ENCODE peak calls at places on chromosomes 3 and 15, in four cellular contexts. One of them, this sample, is unnamed.
A peak's percentile ranks its signal among the peaks of the same experiment; 100 is the strongest.

GRCh38 chr3:170689218-170689874 is 103.5 kb upstream of the SLC7A14 start:
- DNase-seq in mesendoderm: peak; percentile 98
- DNase-seq in H1: peak; percentile 65
- DNase-seq in H9: peak; percentile 81
- DNase-seq in this sample: peak; percentile 88

GRCh38 chr3:150129181-150129580 is 158.5 kb upstream of the PFN2 start:
- DNase-seq in H1: no peak
- DNase-seq in mesendoderm: no peak
- DNase-seq in H9: no peak
- DNase-seq in this sample: peak; percentile 28

GRCh38 chr3:64214002-64214696 is 11.1 kb downstream of the PRICKLE2 start:
- DNase-seq in H9: no peak
- DNase-seq in H1: no peak
- DNase-seq in mesendoderm: no peak
- DNase-seq in this sample: peak; percentile 82

GRCh38 chr15:90881978-90882721 is 2.2 kb upstream of the FES start:
- DNase-seq in mesendoderm: no peak
- DNase-seq in H9: no peak
- DNase-seq in H1: no peak
- DNase-seq in this sample: no peak

GRCh38 chr15:63277893-63278505 is 594 bp downstream of the APH1B start:
- DNase-seq in H9: peak; percentile 46
- DNase-seq in mesendoderm: peak; percentile 41
- DNase-seq in H1: no peak
- DNase-seq in this sample: no peak

GRCh38 chr3:68007621-68008226 is 353.3 kb upstream of the SUCLG2 start:
- DNase-seq in H9: peak; percentile 69
- DNase-seq in mesendoderm: peak; percentile 55
- DNase-seq in H1: peak; percentile 21
- DNase-seq in this sample: no peak

GRCh38 chr3:195847061-195847950 is 35.6 kb upstream of the MUC4 start:
- DNase-seq in H9: no peak
- DNase-seq in H1: no peak
- DNase-seq in mesendoderm: no peak
- DNase-seq in this sample: peak; percentile 26

GRCh38 chr3:66561374-66561773 is 60.6 kb upstream of the LRIG1 start:
- DNase-seq in H1: no peak
- DNase-seq in H9: no peak
- DNase-seq in mesendoderm: no peak
- DNase-seq in this sample: peak; percentile 41

GRCh38 chr3:141454906-141455602 is 31.8 kb upstream of the RASA2 start:
- DNase-seq in mesendoderm: peak; percentile 94
- DNase-seq in H1: no peak
- DNase-seq in H9: peak; percentile 48
- DNase-seq in this sample: peak; percentile 88

GRCh38 chr3:107910713-107911259 is 180.0 kb downstream of the CD47 start:
- DNase-seq in H9: no peak
- DNase-seq in mesendoderm: no peak
- DNase-seq in H1: no peak
- DNase-seq in this sample: no peak

GRCh38 chr3:193545304-193545703 is 9.4 kb downstream of the ATP13A4 start:
- DNase-seq in H9: no peak
- DNase-seq in mesendoderm: no peak
- DNase-seq in H1: no peak
- DNase-seq in this sample: no peak

DNA sequence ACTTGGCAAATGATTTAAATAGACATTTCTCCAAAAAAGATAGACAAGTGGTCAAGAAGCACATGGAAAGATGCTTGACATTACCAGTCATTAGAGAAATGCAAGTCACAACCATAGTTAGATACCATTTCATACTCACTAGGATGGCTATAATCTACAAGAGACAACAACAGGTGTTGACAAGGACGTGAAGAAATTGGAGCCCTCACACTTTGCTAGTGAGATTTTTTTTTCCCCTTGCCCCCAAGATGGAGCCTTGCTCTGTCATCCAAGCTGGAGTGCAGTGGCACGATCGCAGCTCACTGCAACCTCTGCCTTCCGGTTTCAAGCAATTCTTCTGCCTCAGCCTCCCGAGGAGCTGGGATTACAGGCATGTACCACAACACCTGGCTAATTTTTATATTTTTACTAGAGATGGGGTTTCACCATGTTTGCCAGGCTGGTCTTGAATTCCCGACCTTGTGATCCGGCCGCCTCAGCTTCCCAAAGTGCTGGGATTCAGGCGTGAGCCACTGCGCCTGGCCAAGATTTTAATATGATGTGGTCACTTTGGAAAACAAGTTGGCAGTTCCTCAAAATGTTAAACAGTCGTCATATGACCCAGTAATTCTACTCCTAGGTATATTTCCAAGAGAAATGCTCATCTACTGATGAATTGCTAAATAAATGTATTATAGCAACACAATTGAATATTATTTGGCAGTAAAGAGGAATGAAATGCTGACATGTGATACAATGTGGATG is 103.3 kb downstream of the ATG7 start:
- DNase-seq in H9: no peak
- DNase-seq in mesendoderm: no peak
- DNase-seq in H1: no peak
- DNase-seq in this sample: no peak
- H3K56ac ChIP-seq in H9: no peak overlapping the region
- H3K56ac ChIP-seq in mesendoderm: no peak overlapping the region
- H3K56ac ChIP-seq in H1: no peak overlapping the region
- H3K56ac ChIP-seq in this sample: no peak overlapping the region

GRCh38 chr3:73098873-73099272 is 37.4 kb downstream of the EBLN2 start:
- DNase-seq in H9: no peak
- DNase-seq in mesendoderm: no peak
- DNase-seq in H1: no peak
- DNase-seq in this sample: no peak

GRCh38 chr3:73096169-73096568 is 34.7 kb downstream of the EBLN2 start:
- DNase-seq in mesendoderm: no peak
- DNase-seq in H9: no peak
- DNase-seq in H1: no peak
- DNase-seq in this sample: no peak

GRCh38 chr3:73098026-73098425 is 36.6 kb downstream of the EBLN2 start:
- DNase-seq in H1: no peak
- DNase-seq in H9: no peak
- DNase-seq in mesendoderm: no peak
- DNase-seq in this sample: no peak

GRCh38 chr3:73094127-73094526 is 32.7 kb downstream of the EBLN2 start:
- DNase-seq in mesendoderm: peak; percentile 53
- DNase-seq in H1: no peak
- DNase-seq in H9: peak; percentile 43
- DNase-seq in this sample: no peak

DNA sequence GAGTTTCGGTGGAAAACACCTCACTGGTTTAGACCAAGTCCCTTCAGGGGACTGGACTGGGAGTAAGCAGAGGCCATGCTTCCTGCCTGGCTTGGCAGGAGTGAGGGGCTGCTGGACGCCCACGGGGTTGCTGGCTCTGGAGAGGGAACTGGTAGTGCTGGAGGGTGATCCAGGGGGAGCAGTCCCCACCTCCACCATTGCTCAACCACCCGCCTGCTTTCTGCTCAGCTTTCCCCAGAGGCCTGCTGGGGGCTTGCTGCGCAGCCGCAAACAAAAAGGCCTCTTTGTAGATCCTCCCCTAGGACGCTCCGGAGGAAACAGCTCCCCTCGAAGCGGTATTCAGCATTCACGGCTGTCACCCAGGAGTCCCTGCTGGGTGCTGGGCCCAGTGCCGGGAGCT is 33.5 kb downstream of the EBLN2 start:
- DNase-seq in H1: no peak
- DNase-seq in mesendoderm: peak; percentile 69
- DNase-seq in H9: peak; percentile 78
- DNase-seq in this sample: no peak
- H3K56ac ChIP-seq in H1: no peak overlapping the region
- H3K56ac ChIP-seq in mesendoderm: peak overlapping the region; percentile 67
- H3K56ac ChIP-seq in H9: no peak overlapping the region
- H3K56ac ChIP-seq in this sample: no peak overlapping the region

GRCh38 chr3:131899021-131899420 is 135.8 kb downstream of the CPNE4 start:
- DNase-seq in H9: no peak
- DNase-seq in H1: no peak
- DNase-seq in mesendoderm: no peak
- DNase-seq in this sample: no peak

GRCh38 chr3:131900891-131901290 is 133.9 kb downstream of the CPNE4 start:
- DNase-seq in H9: no peak
- DNase-seq in mesendoderm: no peak
- DNase-seq in H1: no peak
- DNase-seq in this sample: no peak

GRCh38 chr3:131898346-131898745 is 136.5 kb downstream of the CPNE4 start:
- DNase-seq in H9: no peak
- DNase-seq in mesendoderm: no peak
- DNase-seq in H1: no peak
- DNase-seq in this sample: no peak

GRCh38 chr3:131903988-131904415 is 130.8 kb downstream of the CPNE4 start:
- DNase-seq in H1: no peak
- DNase-seq in mesendoderm: peak; percentile 67
- DNase-seq in H9: no peak
- DNase-seq in this sample: peak; percentile 88

DNA sequence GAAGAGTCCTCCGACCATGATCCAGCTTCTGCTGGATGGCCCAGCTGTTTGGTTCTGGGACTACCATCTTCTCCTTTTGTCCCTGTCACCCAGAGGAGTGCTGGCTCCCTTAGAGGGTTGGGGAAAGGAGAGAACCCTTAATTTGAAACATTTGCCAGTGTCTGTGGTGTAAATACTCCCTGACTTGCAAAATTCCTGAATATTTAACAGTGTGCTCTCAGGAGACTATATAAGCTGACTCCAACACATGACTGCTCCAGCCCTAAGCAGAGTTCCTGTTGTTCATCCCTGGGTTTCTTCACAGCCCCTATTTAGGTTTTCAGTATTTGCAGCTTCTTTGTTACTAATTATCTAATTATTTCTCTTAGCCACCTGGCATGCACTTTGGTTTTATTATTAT is 133.1 kb downstream of the CPNE4 start:
- DNase-seq in H1: no peak
- DNase-seq in mesendoderm: peak; percentile 50
- DNase-seq in H9: no peak
- DNase-seq in this sample: no peak
- H3K56ac ChIP-seq in H1: no peak overlapping the region
- H3K56ac ChIP-seq in mesendoderm: no peak overlapping the region
- H3K56ac ChIP-seq in H9: no peak overlapping the region
- H3K56ac ChIP-seq in this sample: no peak overlapping the region

GRCh38 chr3:184133840-184134745 is 1.1 kb upstream of the EIF2B5 start:
- DNase-seq in mesendoderm: peak; percentile 90
- DNase-seq in H9: peak; percentile 84
- DNase-seq in H1: no peak
- DNase-seq in this sample: peak; percentile 78

GRCh38 chr3:184134746-184135148 is 411 bp upstream of the EIF2B5 start:
- DNase-seq in H1: no peak
- DNase-seq in H9: no peak
- DNase-seq in mesendoderm: no peak
- DNase-seq in this sample: no peak

GRCh38 chr3:184135149-184135910 is at the start of gene EIF2B5:
- DNase-seq in H1: peak; percentile 66
- DNase-seq in H9: peak; percentile 91
- DNase-seq in mesendoderm: peak; percentile 98
- DNase-seq in this sample: peak; percentile 91

GRCh38 chr3:184135911-184136260 is 728 bp downstream of the EIF2B5 start:
- DNase-seq in H9: no peak
- DNase-seq in mesendoderm: no peak
- DNase-seq in H1: no peak
- DNase-seq in this sample: no peak

GRCh38 chr3:184132947-184133346 is 2.2 kb upstream of the EIF2B5 start:
- DNase-seq in H9: no peak
- DNase-seq in mesendoderm: no peak
- DNase-seq in H1: no peak
- DNase-seq in this sample: no peak
- H3K56ac ChIP-seq in H9: no peak overlapping the region
- H3K56ac ChIP-seq in mesendoderm: no peak overlapping the region
- H3K56ac ChIP-seq in H1: no peak overlapping the region
- H3K56ac ChIP-seq in this sample: no peak overlapping the region

DNA sequence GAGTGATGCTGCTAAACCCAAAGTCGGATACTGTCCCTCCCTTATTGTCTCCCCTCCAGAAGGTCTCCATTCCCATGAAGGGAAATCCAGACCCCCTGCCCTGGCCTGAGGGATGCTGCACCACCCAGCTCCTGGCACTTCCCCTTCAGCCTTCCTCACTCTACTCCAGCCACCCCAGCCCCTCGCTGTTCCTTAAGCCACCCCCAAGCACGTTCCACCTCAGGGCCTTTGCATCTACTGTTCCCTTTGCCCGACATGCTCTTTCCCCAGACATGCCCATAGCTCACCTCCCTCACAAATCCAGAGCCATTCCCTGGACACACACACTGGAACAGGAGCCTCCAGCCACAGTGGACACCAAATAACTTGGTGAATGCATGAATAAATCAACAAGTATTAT is 8.1 kb downstream of the WNT7A start:
- DNase-seq in mesendoderm: no peak
- DNase-seq in H9: no peak
- DNase-seq in H1: no peak
- DNase-seq in this sample: no peak
- H3K56ac ChIP-seq in mesendoderm: no peak overlapping the region
- H3K56ac ChIP-seq in H9: no peak overlapping the region
- H3K56ac ChIP-seq in H1: no peak overlapping the region
- H3K56ac ChIP-seq in this sample: no peak overlapping the region

GRCh38 chr3:74469151-74469550 is 145.3 kb downstream of the CNTN3 start:
- DNase-seq in H9: no peak
- DNase-seq in mesendoderm: no peak
- DNase-seq in H1: no peak
- DNase-seq in this sample: peak; percentile 68
- H3K56ac ChIP-seq in H9: no peak overlapping the region
- H3K56ac ChIP-seq in mesendoderm: no peak overlapping the region
- H3K56ac ChIP-seq in H1: no peak overlapping the region
- H3K56ac ChIP-seq in this sample: no peak overlapping the region

GRCh38 chr3:12070098-12070497 is 65.9 kb downstream of the SYN2 start:
- DNase-seq in mesendoderm: no peak
- DNase-seq in H1: no peak
- DNase-seq in H9: no peak
- DNase-seq in this sample: no peak
- H3K56ac ChIP-seq in mesendoderm: no peak overlapping the region
- H3K56ac ChIP-seq in H1: no peak overlapping the region
- H3K56ac ChIP-seq in H9: no peak overlapping the region
- H3K56ac ChIP-seq in this sample: no peak overlapping the region

DNA sequence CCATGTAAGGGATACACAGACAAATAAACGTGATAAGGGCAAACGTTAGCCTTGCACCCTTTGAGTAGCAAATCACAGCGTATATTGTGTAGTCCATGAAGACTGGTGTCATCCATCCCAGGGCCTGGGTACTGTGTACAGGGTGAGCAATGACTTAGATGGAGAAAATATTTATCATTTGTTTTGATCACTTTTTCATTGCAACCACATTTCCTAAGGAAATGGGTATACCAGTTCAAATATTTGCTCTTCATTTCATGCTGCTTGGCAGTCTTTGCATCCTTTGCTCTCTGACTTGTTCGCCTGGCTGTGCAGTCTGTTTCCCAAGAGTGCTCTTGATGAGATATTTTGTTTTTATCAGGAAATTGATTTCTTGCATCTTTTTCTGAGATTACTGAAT is 424.7 kb upstream of the SEMA6D start:
- DNase-seq in H1: no peak
- DNase-seq in H9: no peak
- DNase-seq in mesendoderm: no peak
- DNase-seq in this sample: no peak
- H3K56ac ChIP-seq in H1: no peak overlapping the region
- H3K56ac ChIP-seq in H9: no peak overlapping the region
- H3K56ac ChIP-seq in mesendoderm: no peak overlapping the region
- H3K56ac ChIP-seq in this sample: no peak overlapping the region